ENCODE peak calls at places on chromosomes 13 and 19, in five cellular contexts. F is psoas muscle, E is H9, T is heart right ventricle, X is pancreas. R is an unnamed sample.

GRCh38 chr13:45119469-45119989 is 781 bp upstream of the GTF2F2 start:
- DNase-seq in F (no peak), E (no peak), X (no peak), T (peak; percentile 8), R (no peak)

GRCh38 chr13:111908391-111908790 is 158.6 kb upstream of the SOX1 start:
- DNase-seq in F (no peak), X (no peak), T (no peak), E (peak; percentile 15), R (no peak)

GRCh38 chr13:43848250-43848649 is 31.3 kb downstream of the CCDC122 start:
- DNase-seq in E (no peak), T (no peak), X (no peak), F (no peak), R (no peak)

GRCh38 chr13:81395368-81395767 is 1054.4 kb upstream of the SPRY2 start:
- DNase-seq in E (peak; percentile 74), F (no peak), T (no peak), X (no peak), R (no peak)

GRCh38 chr19:27793128-27793643 is 1419.8 kb downstream of the UQCRFS1 start:
- DNase-seq in X (no peak), T (peak; percentile 63), F (peak; percentile 86), E (peak; percentile 96), R (peak; percentile 19)

GRCh38 chr19:5891938-5892771 is 11.4 kb downstream of the NDUFA11 start:
- DNase-seq in T (no peak), F (no peak), E (peak; percentile 61), X (peak; percentile 73), R (no peak)

GRCh38 chr19:23116802-23117571 is at the start of gene ZNF730:
- DNase-seq in X (peak; percentile 29), T (peak; percentile 91), F (peak; percentile 71), E (peak; percentile 97), R (no peak)

GRCh38 chr13:31038834-31039552 is 106.5 kb downstream of the TEX26 start:
- DNase-seq in X (no peak), E (no peak), T (no peak), F (no peak), R (peak; percentile 41)

GRCh38 chr13:87942204-87942603 is 271.0 kb downstream of the SLITRK5 start:
- DNase-seq in E (no peak), X (no peak), F (no peak), T (no peak), R (no peak)

GRCh38 chr19:17402982-17403855 is 2.2 kb downstream of the BST2 start:
- DNase-seq in T (no peak), E (peak; percentile 93), F (no peak), X (no peak), R (no peak)

GRCh38 chr19:39031368-39032163 is 783 bp downstream of the FBXO27 start:
- DNase-seq in E (peak; percentile 100), F (peak; percentile 71), T (peak; percentile 83), X (peak; percentile 99), R (peak; percentile 67)

GRCh38 chr13:45849408-45849807 is 2.1 kb downstream of the SIAH3 start:
- DNase-seq in X (no peak), E (no peak), T (no peak), F (no peak), R (no peak)

GRCh38 chr13:71852082-71852481 is 14.9 kb downstream of the DACH1 start:
- DNase-seq in F (no peak), X (no peak), E (no peak), T (no peak), R (no peak)

GRCh38 chr13:110123041-110123809 is 183.7 kb downstream of the COL4A1 start:
- DNase-seq in E (no peak), F (no peak), T (no peak), X (no peak), R (no peak)

GRCh38 chr19:49847731-49848696 is 2.9 kb upstream of the PTOV1 start:
- DNase-seq in X (no peak), T (no peak), F (no peak), E (no peak), R (no peak)

GRCh38 chr19:48444129-48444932 is 1.5 kb upstream of the GRWD1 start:
- DNase-seq in X (no peak), F (no peak), T (no peak), E (peak; percentile 41), R (no peak)

GRCh38 chr13:42600943-42601342 is 27.0 kb downstream of the TNFSF11 start:
- DNase-seq in T (no peak), E (no peak), X (no peak), F (no peak), R (no peak)

GRCh38 chr19:19217110-19217509 is 5.4 kb downstream of the NCAN start:
- DNase-seq in E (peak; percentile 49), X (no peak), T (no peak), F (no peak), R (no peak)
- TF ChIP-seq CTCF in E (peak; percentile 62), X (no peak), T (no peak), F (no peak), R (no peak)

GRCh38 chr19:2062770-2063169 is 11.7 kb upstream of the MKNK2 start:
- DNase-seq in F (no peak), E (no peak), T (no peak), X (no peak), R (no peak)
- H3K4me1 ChIP-seq in F (peaks cover 55% of the 10 kb centered on the region), E (no peaks in the 10 kb centered on the region), T (peaks cover 44% of the 10 kb centered on the region), X (peaks cover 22% of the 10 kb centered on the region), R (peaks cover 30% of the 10 kb centered on the region)

GRCh38 chr13:98035373-98035772 is 81.9 kb downstream of the IPO5 start:
- DNase-seq in E (no peak), T (no peak), X (no peak), F (no peak), R (no peak)

GRCh38 chr13:98039261-98039660 is 85.8 kb downstream of the IPO5 start:
- DNase-seq in F (no peak), E (no peak), T (no peak), X (no peak), R (no peak)

GRCh38 chr13:98032168-98032567 is 78.7 kb downstream of the IPO5 start:
- DNase-seq in F (no peak), X (no peak), E (no peak), T (no peak), R (no peak)

DNA sequence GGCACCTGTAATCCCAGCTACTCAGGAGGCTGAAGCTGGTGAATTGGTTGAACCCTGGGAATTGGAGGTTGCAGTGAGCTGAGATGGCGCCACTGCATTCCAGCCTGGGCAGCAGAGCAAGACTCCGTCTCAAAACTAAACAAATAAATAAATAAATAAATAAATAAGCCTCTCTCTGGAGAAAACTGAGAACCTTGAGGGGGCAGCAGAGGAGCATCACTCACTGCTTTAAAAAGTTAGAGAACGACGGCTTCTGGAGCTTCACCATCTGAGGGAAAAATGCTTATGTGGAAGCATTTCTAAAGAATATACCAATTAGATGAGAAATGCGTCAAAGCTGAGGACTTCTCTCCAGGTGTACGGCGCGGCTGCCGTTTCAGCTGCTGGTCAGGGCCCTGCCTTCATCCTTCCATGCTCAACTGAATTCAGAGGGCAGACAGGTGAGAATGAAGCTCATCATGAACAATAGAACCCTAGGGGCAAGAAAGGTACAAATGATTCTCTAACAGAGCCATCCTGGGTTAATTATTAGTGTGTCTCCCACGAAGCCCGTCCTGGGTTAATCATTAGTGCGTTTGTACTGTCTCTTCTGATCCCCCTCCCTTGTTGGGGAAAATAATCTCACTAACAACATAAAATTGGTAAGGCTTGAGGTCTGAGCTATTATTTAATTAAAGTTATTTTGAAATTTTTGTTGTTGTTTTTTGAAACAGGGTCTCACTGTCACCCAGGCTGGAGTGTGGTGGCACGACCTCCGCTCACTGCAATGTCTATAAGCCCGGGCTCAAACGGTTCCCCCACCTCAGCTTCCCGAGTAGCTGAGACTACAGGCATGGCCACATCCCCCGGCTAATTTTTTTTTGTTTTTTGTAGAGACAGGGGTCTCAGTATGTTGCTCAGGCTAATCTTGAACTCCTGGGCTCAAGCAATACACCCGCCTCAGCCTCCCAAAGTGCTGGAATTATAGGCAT is 80.1 kb downstream of the IPO5 start:
- DNase-seq in E (no peak), T (peak; percentile 38), F (no peak), X (no peak), R (no peak)
- TF ChIP-seq CTCF in E (peak; percentile 67), T (peak; percentile 61), F (no peak), X (no peak), R (no peak)

GRCh38 chr13:80263745-80264513 is 77.0 kb downstream of the SPRY2 start:
- DNase-seq in X (no peak), F (no peak), E (no peak), T (no peak), R (no peak)
- H3K4me1 ChIP-seq in X (no peaks in the 10 kb centered on the region), F (no peaks in the 10 kb centered on the region), E (no peaks in the 10 kb centered on the region), T (no peaks in the 10 kb centered on the region), R (no peaks in the 10 kb centered on the region)

DNA sequence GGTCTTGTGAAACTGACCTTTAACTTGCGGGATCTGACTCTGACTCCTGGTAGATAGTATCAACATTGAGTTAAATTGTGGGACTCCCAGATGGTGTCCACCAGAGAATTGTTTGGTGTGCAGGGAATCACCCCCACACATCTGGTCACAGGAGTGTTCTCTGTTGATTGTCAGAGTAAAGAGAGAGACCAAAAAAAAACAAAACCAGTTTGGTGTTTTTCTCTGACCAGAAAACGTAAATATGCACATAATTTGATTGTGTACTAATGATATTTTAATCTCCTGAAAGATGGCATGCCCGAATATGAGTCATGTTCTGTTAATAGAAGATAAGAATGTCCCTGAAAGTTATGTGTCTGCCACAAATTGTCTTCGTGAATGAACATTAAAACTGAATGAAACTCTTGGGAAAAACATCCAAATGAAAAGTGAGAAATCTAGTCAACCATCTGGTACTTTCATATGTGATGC is 118.5 kb upstream of the GPC6 start:
- DNase-seq in E (no peak), F (no peak), X (no peak), T (no peak), R (no peak)
- TF ChIP-seq CTCF in E (no peak), F (no peak), X (no peak), T (no peak), R (no peak)

GRCh38 chr19:2616741-2617392 is 85.6 kb downstream of the GNG7 start:
- DNase-seq in X (peak; percentile 31), T (peak; percentile 37), E (no peak), F (no peak), R (no peak)

GRCh38 chr19:2617393-2618165 is 84.9 kb downstream of the GNG7 start:
- DNase-seq in E (no peak), T (no peak), F (no peak), X (peak; percentile 42), R (no peak)

GRCh38 chr19:2613507-2614295 is 88.8 kb downstream of the GNG7 start:
- DNase-seq in T (no peak), F (peak; percentile 64), E (peak; percentile 71), X (peak; percentile 74), R (no peak)

GRCh38 chr19:2618611-2619010 is 83.9 kb downstream of the GNG7 start:
- DNase-seq in X (peak; percentile 18), F (peak; percentile 68), T (peak; percentile 51), E (no peak), R (no peak)

DNA sequence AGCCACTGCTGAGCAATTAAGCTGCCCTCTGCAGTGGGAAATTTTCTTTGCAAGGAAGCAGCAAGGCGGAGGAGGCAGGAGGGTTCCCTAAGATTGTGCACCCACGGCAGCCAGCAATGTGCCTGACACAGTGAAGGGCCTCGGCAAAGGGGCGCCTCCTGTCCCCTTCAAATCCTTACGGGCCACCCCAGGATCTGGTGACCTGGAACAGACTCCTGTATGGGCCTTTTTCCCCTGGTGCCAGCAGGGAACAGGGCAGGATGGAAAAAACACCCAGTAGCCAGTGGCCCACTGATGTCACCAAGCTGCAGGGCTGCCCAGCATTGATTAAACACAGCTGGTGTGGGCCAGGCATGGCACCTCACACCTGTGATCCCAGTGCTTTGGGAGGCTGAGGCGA is 86.7 kb downstream of the GNG7 start:
- DNase-seq in F (no peak), T (no peak), X (peak; percentile 27), E (no peak), R (no peak)
- H3K4me1 ChIP-seq in F (no peaks in the 10 kb centered on the region), T (peaks cover 14% of the 10 kb centered on the region), X (peaks cover 9% of the 10 kb centered on the region), E (peaks cover 2% of the 10 kb centered on the region), R (no peaks in the 10 kb centered on the region)

R was measured in ascending aorta.